ENCODE peak calls at places on chromosome 16, in four cellular contexts. C is GM19239, Q is caudate nucleus, U is Right ventricle myocardium superior. V is an unnamed sample.

GRCh38 chr16:50354082-50354481 is 14.7 kb downstream of the BRD7 start:
- DNase-seq in Q (no peak), C (no peak), U (no peak), V (no peak)

GRCh38 chr16:27839419-27839818 is 224.1 kb downstream of the GSG1L start:
- DNase-seq in U (no peak), Q (no peak), C (no peak), V (peak)

GRCh38 chr16:49580751-49581303 is 207.2 kb downstream of the C16orf78 start:
- DNase-seq in C (no peak), Q (no peak), U (no peak), V (peak)

GRCh38 chr16:2331932-2332267 is 8.6 kb downstream of the ABCA3 start:
- DNase-seq in U (no peak), C (no peak), Q (no peak), V (no peak)

GRCh38 chr16:61057635-61058034 is 978.6 kb downstream of the CDH8 start:
- DNase-seq in Q (no peak), C (no peak), U (no peak), V (no peak)

GRCh38 chr16:57923841-57924240 is 47.1 kb downstream of the CNGB1 start:
- DNase-seq in U (no peak), C (no peak), Q (no peak), V (no peak)

GRCh38 chr16:23088018-23088417 is 61.2 kb downstream of the USP31 start:
- DNase-seq in C (no peak), U (peak), Q (no peak), V (no peak)

GRCh38 chr16:87926246-87927194 is 9.8 kb downstream of the CA5A start:
- DNase-seq in C (no peak), U (no peak), Q (no peak), V (no peak)

GRCh38 chr16:74743668-74744299 is 30.8 kb downstream of the FA2H start:
- DNase-seq in Q (no peak), U (no peak), C (no peak), V (peak)

GRCh38 chr16:79042141-79042540 is 558.4 kb downstream of the MAF start:
- DNase-seq in C (no peak), U (no peak), Q (no peak), V (no peak)

GRCh38 chr16:75682308-75682707 is 5.5 kb upstream of the CPHXL2 start:
- DNase-seq in Q (no peak), U (no peak), C (no peak), V (no peak)

GRCh38 chr16:64017789-64018188 is 1104.1 kb downstream of the CDH11 start:
- DNase-seq in C (no peak), Q (no peak), U (no peak), V (no peak)

GRCh38 chr16:29807426-29808218 is 1.3 kb downstream of the MAZ start:
- DNase-seq in C (no peak), Q (peak), U (peak), V (peak)

GRCh38 chr16:83561876-83562275 is 245.9 kb upstream of the HSBP1 start:
- DNase-seq in Q (no peak), C (no peak), U (no peak), V (no peak)

GRCh38 chr16:56970934-56971767 is 9.4 kb downstream of the CETP start:
- DNase-seq in Q (no peak), C (peak), U (no peak), V (peak)

GRCh38 chr16:28042856-28043255 is 20.7 kb downstream of the GSG1L start:
- DNase-seq in Q (no peak), C (no peak), U (no peak), V (no peak)

GRCh38 chr16:31467151-31467550 is 4.8 kb upstream of the TGFB1I1 start:
- DNase-seq in Q (no peak), C (no peak), U (peak), V (peak)

GRCh38 chr16:3157229-3158013 is 22.6 kb downstream of the ZNF213 start:
- DNase-seq in C (no peak), Q (no peak), U (peak), V (peak)

GRCh38 chr16:59192551-59193199 is 458.6 kb upstream of the GOT2 start:
- DNase-seq in Q (no peak), C (no peak), U (no peak), V (no peak)

GRCh38 chr16:74936902-74937560 is 47.9 kb downstream of the WDR59 start:
- DNase-seq in U (no peak), C (peak), Q (no peak), V (no peak)

GRCh38 chr16:83882118-83882879 is 16.6 kb upstream of the MLYCD start:
- DNase-seq in Q (no peak), U (no peak), C (no peak), V (no peak)

GRCh38 chr16:25124503-25124902 is 13.0 kb downstream of the LCMT1 start:
- DNase-seq in C (no peak), U (no peak), Q (no peak), V (no peak)

GRCh38 chr16:84742561-84743200 is 42.9 kb downstream of the USP10 start:
- DNase-seq in Q (no peak), U (no peak), C (no peak), V (no peak)

GRCh38 chr16:79843631-79844043 is 243.1 kb upstream of the MAF start:
- DNase-seq in Q (no peak), U (no peak), C (no peak), V (no peak)

GRCh38 chr16:84303023-84303422 is 8.3 kb downstream of the WFDC1 start:
- DNase-seq in C (no peak), Q (peak), U (no peak), V (no peak)

GRCh38 chr16:17068524-17068923 is 402.2 kb downstream of the XYLT1 start:
- DNase-seq in U (no peak), C (no peak), Q (no peak), V (no peak)

GRCh38 chr16:89114159-89114981 is 20.7 kb downstream of the ACSF3 start:
- DNase-seq in Q (no peak), C (no peak), U (no peak), V (peak)

GRCh38 chr16:90019543-90020259 is 445 bp upstream of the DBNDD1 start:
- DNase-seq in Q (no peak), U (no peak), C (peak), V (no peak)

V was measured in posterior vena cava.